ENCODE peak calls at places on chromosomes 11 and 22, in ten cellular contexts. X, J, L, D, H, F, Q, E, S and G are unnamed samples.

GRCh38 chr11:28383471-28383870 is 275.3 kb downstream of the METTL15 start:
- DNase-seq in X (no peak), J (peak; percentile 65), L (peak; percentile 77), D (no peak), H (no peak), F (no peak), Q (no peak), E (no peak), S (no peak), G (no peak)

GRCh38 chr11:46290598-46291309 is 13.3 kb downstream of the CREB3L1 start:
- DNase-seq in X (no peak), J (peak; percentile 90), L (peak; percentile 99), D (no peak), H (peak; percentile 84), F (peak; percentile 99), Q (no peak), E (no peak), S (no peak), G (no peak)

GRCh38 chr11:61026121-61027031 is 54.9 kb downstream of the CD6 start:
- DNase-seq in X (no peak), J (no peak), L (no peak), D (no peak), H (no peak), F (no peak), Q (no peak), E (no peak), S (no peak), G (peak; percentile 4)

GRCh38 chr11:35177370-35177769 is 38.4 kb downstream of the CD44 start:
- DNase-seq in X (no peak), J (no peak), L (no peak), D (no peak), H (no peak), F (no peak), Q (no peak), E (no peak), S (no peak), G (no peak)

GRCh38 chr11:1295086-1295485 is 14.3 kb downstream of the TOLLIP start:
- DNase-seq in X (no peak), J (no peak), L (no peak), D (no peak), H (no peak), F (no peak), Q (no peak), E (no peak), S (no peak), G (no peak)

GRCh38 chr11:57085604-57086003 is 96.1 kb upstream of the LRRC55 start:
- DNase-seq in X (no peak), J (no peak), L (no peak), D (no peak), H (no peak), F (no peak), Q (no peak), E (no peak), S (no peak), G (no peak)

GRCh38 chr11:113907155-113907554 is 2.6 kb downstream of the HTR3B start:
- DNase-seq in X (no peak), J (no peak), L (no peak), D (no peak), H (no peak), F (no peak), Q (no peak), E (no peak), S (no peak), G (no peak)

GRCh38 chr22:41700105-41700358 is 729 bp downstream of the MEI1 start:
- DNase-seq in X (no peak), J (no peak), L (no peak), D (no peak), H (no peak), F (no peak), Q (no peak), E (no peak), S (no peak), G (no peak)